ENCODE peak calls at places on chromosomes 16 and 17, in nine cellular contexts. One of them, this sample, is unnamed.

GRCh38 chr16:64092284-64092683 is 1029.6 kb downstream of the CDH11 start:
- DNase-seq in lower leg skin: no peak
- DNase-seq in tibial artery: no peak
- DNase-seq in left lung: no peak
- DNase-seq in A673: no peak
- DNase-seq in fibroblast of pulmonary artery: peak; percentile 77
- DNase-seq in right lobe of liver: no peak
- DNase-seq in hepatocyte: no peak
- DNase-seq in psoas muscle: no peak
- DNase-seq in this sample: peak; percentile 20

GRCh38 chr17:81710514-81711308 is 1.4 kb upstream of the SLC25A10 start:
- DNase-seq in lower leg skin: no peak
- DNase-seq in tibial artery: no peak
- DNase-seq in left lung: peak; percentile 84
- DNase-seq in A673: no peak
- DNase-seq in fibroblast of pulmonary artery: peak; percentile 29
- DNase-seq in right lobe of liver: no peak
- DNase-seq in hepatocyte: peak; percentile 41
- DNase-seq in psoas muscle: no peak
- DNase-seq in this sample: no peak

GRCh38 chr17:57284984-57285646 is 28.8 kb downstream of the MSI2 start:
- DNase-seq in lower leg skin: no peak
- DNase-seq in tibial artery: no peak
- DNase-seq in left lung: no peak
- DNase-seq in A673: no peak
- DNase-seq in fibroblast of pulmonary artery: no peak
- DNase-seq in right lobe of liver: no peak
- DNase-seq in hepatocyte: no peak
- DNase-seq in psoas muscle: no peak
- DNase-seq in this sample: no peak

GRCh38 chr16:57091200-57091989 is 988 bp upstream of the CPNE2 start:
- DNase-seq in lower leg skin: peak; percentile 89
- DNase-seq in tibial artery: peak; percentile 80
- DNase-seq in left lung: peak; percentile 83
- DNase-seq in A673: peak; percentile 52
- DNase-seq in fibroblast of pulmonary artery: peak; percentile 42
- DNase-seq in right lobe of liver: no peak
- DNase-seq in hepatocyte: peak; percentile 73
- DNase-seq in psoas muscle: peak; percentile 51
- DNase-seq in this sample: no peak

GRCh38 chr17:73365934-73366623 is 54.3 kb upstream of the CDC42EP4 start:
- DNase-seq in lower leg skin: peak; percentile 89
- DNase-seq in tibial artery: no peak
- DNase-seq in left lung: peak; percentile 69
- DNase-seq in A673: no peak
- DNase-seq in fibroblast of pulmonary artery: peak; percentile 20
- DNase-seq in right lobe of liver: no peak
- DNase-seq in hepatocyte: no peak
- DNase-seq in psoas muscle: peak; percentile 65
- DNase-seq in this sample: no peak

GRCh38 chr16:54397190-54397835 is 110.7 kb upstream of the IRX3 start:
- DNase-seq in lower leg skin: no peak
- DNase-seq in tibial artery: no peak
- DNase-seq in left lung: no peak
- DNase-seq in A673: peak; percentile 25
- DNase-seq in fibroblast of pulmonary artery: no peak
- DNase-seq in right lobe of liver: no peak
- DNase-seq in hepatocyte: no peak
- DNase-seq in psoas muscle: no peak
- DNase-seq in this sample: no peak

GRCh38 chr17:69575346-69575761 is 160.9 kb downstream of the MAP2K6 start:
- DNase-seq in lower leg skin: no peak
- DNase-seq in tibial artery: no peak
- DNase-seq in left lung: no peak
- DNase-seq in A673: peak; percentile 65
- DNase-seq in fibroblast of pulmonary artery: peak; percentile 78
- DNase-seq in right lobe of liver: no peak
- DNase-seq in hepatocyte: no peak
- DNase-seq in psoas muscle: no peak
- DNase-seq in this sample: peak; percentile 90

GRCh38 chr17:80504671-80505413 is 28.4 kb upstream of the NPTX1 start:
- DNase-seq in lower leg skin: no peak
- DNase-seq in tibial artery: no peak
- DNase-seq in left lung: no peak
- DNase-seq in A673: no peak
- DNase-seq in fibroblast of pulmonary artery: peak; percentile 35
- DNase-seq in right lobe of liver: no peak
- DNase-seq in hepatocyte: no peak
- DNase-seq in psoas muscle: no peak
- DNase-seq in this sample: no peak

GRCh38 chr17:28053044-28053670 is 10.7 kb downstream of the NLK start:
- DNase-seq in lower leg skin: no peak
- DNase-seq in tibial artery: no peak
- DNase-seq in left lung: no peak
- DNase-seq in A673: no peak
- DNase-seq in fibroblast of pulmonary artery: no peak
- DNase-seq in right lobe of liver: no peak
- DNase-seq in hepatocyte: no peak
- DNase-seq in psoas muscle: no peak
- DNase-seq in this sample: no peak

GRCh38 chr17:46003907-46004748 is 5.1 kb downstream of the STH start:
- DNase-seq in lower leg skin: no peak
- DNase-seq in tibial artery: peak; percentile 73
- DNase-seq in left lung: no peak
- DNase-seq in A673: no peak
- DNase-seq in fibroblast of pulmonary artery: peak; percentile 23
- DNase-seq in right lobe of liver: peak; percentile 81
- DNase-seq in hepatocyte: peak; percentile 59
- DNase-seq in psoas muscle: peak; percentile 46
- DNase-seq in this sample: no peak

GRCh38 chr17:40014375-40014980 is 762 bp upstream of the CSF3 start:
- DNase-seq in lower leg skin: no peak
- DNase-seq in tibial artery: no peak
- DNase-seq in left lung: peak; percentile 11
- DNase-seq in A673: no peak
- DNase-seq in fibroblast of pulmonary artery: peak; percentile 48
- DNase-seq in right lobe of liver: no peak
- DNase-seq in hepatocyte: no peak
- DNase-seq in psoas muscle: peak; percentile 45
- DNase-seq in this sample: no peak

GRCh38 chr16:2595376-2596200 is 57.8 kb downstream of the PDPK1 start:
- DNase-seq in lower leg skin: peak; percentile 66
- DNase-seq in tibial artery: no peak
- DNase-seq in left lung: peak; percentile 46
- DNase-seq in A673: no peak
- DNase-seq in fibroblast of pulmonary artery: no peak
- DNase-seq in right lobe of liver: no peak
- DNase-seq in hepatocyte: no peak
- DNase-seq in psoas muscle: no peak
- DNase-seq in this sample: no peak

GRCh38 chr17:6574689-6575595 is 18.6 kb upstream of the PITPNM3 start:
- DNase-seq in lower leg skin: peak; percentile 86
- DNase-seq in tibial artery: no peak
- DNase-seq in left lung: no peak
- DNase-seq in A673: no peak
- DNase-seq in fibroblast of pulmonary artery: peak; percentile 65
- DNase-seq in right lobe of liver: no peak
- DNase-seq in hepatocyte: no peak
- DNase-seq in psoas muscle: no peak
- DNase-seq in this sample: peak; percentile 48

GRCh38 chr16:81458149-81458669 is 13.6 kb downstream of the CMIP start:
- DNase-seq in lower leg skin: no peak
- DNase-seq in tibial artery: no peak
- DNase-seq in left lung: no peak
- DNase-seq in A673: no peak
- DNase-seq in fibroblast of pulmonary artery: no peak
- DNase-seq in right lobe of liver: no peak
- DNase-seq in hepatocyte: no peak
- DNase-seq in psoas muscle: peak; percentile 10
- DNase-seq in this sample: no peak

GRCh38 chr17:62906881-62907280 is 59.2 kb upstream of the TANC2 start:
- DNase-seq in lower leg skin: no peak
- DNase-seq in tibial artery: no peak
- DNase-seq in left lung: no peak
- DNase-seq in A673: no peak
- DNase-seq in fibroblast of pulmonary artery: no peak
- DNase-seq in right lobe of liver: no peak
- DNase-seq in hepatocyte: no peak
- DNase-seq in psoas muscle: no peak
- DNase-seq in this sample: no peak

GRCh38 chr17:42088736-42089135 is 9.5 kb downstream of the ZNF385C start:
- DNase-seq in lower leg skin: no peak
- DNase-seq in tibial artery: no peak
- DNase-seq in left lung: no peak
- DNase-seq in A673: no peak
- DNase-seq in fibroblast of pulmonary artery: no peak
- DNase-seq in right lobe of liver: no peak
- DNase-seq in hepatocyte: no peak
- DNase-seq in psoas muscle: no peak
- DNase-seq in this sample: no peak

GRCh38 chr17:42087042-42087701 is 11.1 kb downstream of the ZNF385C start:
- DNase-seq in lower leg skin: no peak
- DNase-seq in tibial artery: no peak
- DNase-seq in left lung: no peak
- DNase-seq in A673: no peak
- DNase-seq in fibroblast of pulmonary artery: no peak
- DNase-seq in right lobe of liver: no peak
- DNase-seq in hepatocyte: no peak
- DNase-seq in psoas muscle: no peak
- DNase-seq in this sample: no peak

GRCh38 chr17:42090964-42091790 is 7.1 kb downstream of the ZNF385C start:
- DNase-seq in lower leg skin: no peak
- DNase-seq in tibial artery: no peak
- DNase-seq in left lung: no peak
- DNase-seq in A673: no peak
- DNase-seq in fibroblast of pulmonary artery: no peak
- DNase-seq in right lobe of liver: no peak
- DNase-seq in hepatocyte: no peak
- DNase-seq in psoas muscle: no peak
- DNase-seq in this sample: no peak

GRCh38 chr17:42087736-42088705 is 10.3 kb downstream of the ZNF385C start:
- DNase-seq in lower leg skin: no peak
- DNase-seq in tibial artery: no peak
- DNase-seq in left lung: no peak
- DNase-seq in A673: no peak
- DNase-seq in fibroblast of pulmonary artery: no peak
- DNase-seq in right lobe of liver: no peak
- DNase-seq in hepatocyte: no peak
- DNase-seq in psoas muscle: no peak
- DNase-seq in this sample: no peak
- TF ChIP-seq CTCF in lower leg skin: no peak
- TF ChIP-seq CTCF in tibial artery: no peak
- TF ChIP-seq CTCF in left lung: no peak
- TF ChIP-seq CTCF in A673: no peak
- TF ChIP-seq CTCF in fibroblast of pulmonary artery: no peak
- TF ChIP-seq CTCF in right lobe of liver: no peak
- TF ChIP-seq CTCF in hepatocyte: no peak
- TF ChIP-seq CTCF in psoas muscle: no peak
- TF ChIP-seq CTCF in this sample: no peak

GRCh38 chr16:46558018-46558417 is 63.2 kb downstream of the SHCBP1 start:
- DNase-seq in lower leg skin: no peak
- DNase-seq in tibial artery: no peak
- DNase-seq in left lung: no peak
- DNase-seq in A673: no peak
- DNase-seq in fibroblast of pulmonary artery: no peak
- DNase-seq in right lobe of liver: no peak
- DNase-seq in hepatocyte: no peak
- DNase-seq in psoas muscle: no peak
- DNase-seq in this sample: no peak

GRCh38 chr16:46555981-46556380 is 65.2 kb downstream of the SHCBP1 start:
- DNase-seq in lower leg skin: no peak
- DNase-seq in tibial artery: no peak
- DNase-seq in left lung: no peak
- DNase-seq in A673: no peak
- DNase-seq in fibroblast of pulmonary artery: no peak
- DNase-seq in right lobe of liver: no peak
- DNase-seq in hepatocyte: no peak
- DNase-seq in psoas muscle: no peak
- DNase-seq in this sample: no peak
- H3K4me3 ChIP-seq in lower leg skin: no peak overlapping the region
- H3K4me3 ChIP-seq in tibial artery: no peak overlapping the region
- H3K4me3 ChIP-seq in left lung: no peak overlapping the region
- H3K4me3 ChIP-seq in A673: no peak overlapping the region
- H3K4me3 ChIP-seq in fibroblast of pulmonary artery: no peak overlapping the region
- H3K4me3 ChIP-seq in right lobe of liver: no peak overlapping the region
- H3K4me3 ChIP-seq in hepatocyte: no peak overlapping the region
- H3K4me3 ChIP-seq in psoas muscle: no peak overlapping the region
- H3K4me3 ChIP-seq in this sample: no peak overlapping the region

GRCh38 chr17:1630662-1631061 is 2.0 kb upstream of the SLC43A2 start:
- DNase-seq in lower leg skin: no peak
- DNase-seq in tibial artery: no peak
- DNase-seq in left lung: no peak
- DNase-seq in A673: peak; percentile 62
- DNase-seq in fibroblast of pulmonary artery: no peak
- DNase-seq in right lobe of liver: no peak
- DNase-seq in hepatocyte: peak; percentile 2
- DNase-seq in psoas muscle: no peak
- DNase-seq in this sample: no peak

GRCh38 chr17:1627987-1628855 is at the start of gene SLC43A2:
- DNase-seq in lower leg skin: peak; percentile 97
- DNase-seq in tibial artery: peak; percentile 88
- DNase-seq in left lung: peak; percentile 96
- DNase-seq in A673: peak; percentile 82
- DNase-seq in fibroblast of pulmonary artery: peak; percentile 80
- DNase-seq in right lobe of liver: peak; percentile 81
- DNase-seq in hepatocyte: peak; percentile 93
- DNase-seq in psoas muscle: peak; percentile 82
- DNase-seq in this sample: no peak

GRCh38 chr17:1629647-1630310 is 1.1 kb upstream of the SLC43A2 start:
- DNase-seq in lower leg skin: no peak
- DNase-seq in tibial artery: peak; percentile 83
- DNase-seq in left lung: peak; percentile 95
- DNase-seq in A673: peak; percentile 45
- DNase-seq in fibroblast of pulmonary artery: peak; percentile 56
- DNase-seq in right lobe of liver: peak; percentile 73
- DNase-seq in hepatocyte: peak; percentile 73
- DNase-seq in psoas muscle: peak; percentile 77
- DNase-seq in this sample: no peak

GRCh38 chr17:1627219-1627986 is 1.2 kb downstream of the SLC43A2 start:
- DNase-seq in lower leg skin: no peak
- DNase-seq in tibial artery: no peak
- DNase-seq in left lung: peak; percentile 89
- DNase-seq in A673: no peak
- DNase-seq in fibroblast of pulmonary artery: no peak
- DNase-seq in right lobe of liver: no peak
- DNase-seq in hepatocyte: peak; percentile 24
- DNase-seq in psoas muscle: no peak
- DNase-seq in this sample: no peak

GRCh38 chr17:1628856-1629646 is 417 bp upstream of the SLC43A2 start:
- DNase-seq in lower leg skin: peak; percentile 99
- DNase-seq in tibial artery: peak; percentile 97
- DNase-seq in left lung: peak; percentile 96
- DNase-seq in A673: peak; percentile 94
- DNase-seq in fibroblast of pulmonary artery: peak; percentile 93
- DNase-seq in right lobe of liver: peak; percentile 88
- DNase-seq in hepatocyte: peak; percentile 95
- DNase-seq in psoas muscle: peak; percentile 94
- DNase-seq in this sample: peak; percentile 69
- TF ChIP-seq CTCF in lower leg skin: no peak
- TF ChIP-seq CTCF in tibial artery: peak; percentile 36
- TF ChIP-seq CTCF in left lung: peak; percentile 44
- TF ChIP-seq CTCF in A673: no peak
- TF ChIP-seq CTCF in fibroblast of pulmonary artery: no peak
- TF ChIP-seq CTCF in right lobe of liver: peak; percentile 31
- TF ChIP-seq CTCF in hepatocyte: peak; percentile 28
- TF ChIP-seq CTCF in psoas muscle: peak; percentile 54
- TF ChIP-seq CTCF in this sample: peak; percentile 23

GRCh38 chr17:2050871-2051387 is 4.0 kb upstream of the HIC1 start:
- DNase-seq in lower leg skin: no peak
- DNase-seq in tibial artery: no peak
- DNase-seq in left lung: peak; percentile 86
- DNase-seq in A673: peak; percentile 66
- DNase-seq in fibroblast of pulmonary artery: no peak
- DNase-seq in right lobe of liver: no peak
- DNase-seq in hepatocyte: peak; percentile 72
- DNase-seq in psoas muscle: peak; percentile 26
- DNase-seq in this sample: no peak
- H3K4me3 ChIP-seq in lower leg skin: peak overlapping the region; percentile 27
- H3K4me3 ChIP-seq in tibial artery: peak overlapping the region; percentile 83
- H3K4me3 ChIP-seq in left lung: peak overlapping the region; percentile 45
- H3K4me3 ChIP-seq in A673: peak overlapping the region; percentile 51
- H3K4me3 ChIP-seq in fibroblast of pulmonary artery: peak overlapping the region; percentile 36
- H3K4me3 ChIP-seq in right lobe of liver: peak overlapping the region; percentile 43
- H3K4me3 ChIP-seq in hepatocyte: peak overlapping the region; percentile 72
- H3K4me3 ChIP-seq in psoas muscle: peak overlapping the region; percentile 70
- H3K4me3 ChIP-seq in this sample: peak overlapping the region; percentile 35

This sample was measured in retinal pigment epithelial cell.